ENCODE peak calls at places on chromosome 3, in ten cellular contexts. G, D, P, W, T, N, Y, I, S and F are unnamed samples.

GRCh38 chr3:54320376-54320775 is 198.0 kb downstream of the CACNA2D3 start:
- DNase-seq in G (no peak), D (no peak), P (no peak), W (no peak), T (no peak), N (no peak), Y (no peak), I (peak; percentile 15), S (no peak), F (no peak)

GRCh38 chr3:133393204-133393603 is 6.7 kb upstream of the BFSP2 start:
- DNase-seq in G (no peak), D (no peak), P (no peak), W (no peak), T (no peak), N (no peak), Y (no peak), I (peak; percentile 9), S (no peak), F (no peak)

GRCh38 chr3:3356836-3357235 is 177.3 kb upstream of the CRBN start:
- DNase-seq in G (no peak), D (no peak), P (no peak), W (no peak), T (no peak), N (no peak), Y (no peak), I (no peak), S (no peak), F (no peak)

GRCh38 chr3:134197681-134198261 is 52.9 kb downstream of the RYK start:
- DNase-seq in G (no peak), D (peak; percentile 70), P (peak; percentile 81), W (no peak), T (no peak), N (no peak), Y (no peak), I (peak; percentile 74), S (no peak), F (peak; percentile 64)

GRCh38 chr3:76134166-76134565 is 348.8 kb upstream of the ZNF717 start:
- DNase-seq in G (no peak), D (peak; percentile 25), P (no peak), W (no peak), T (no peak), N (no peak), Y (no peak), I (no peak), S (no peak), F (no peak)

GRCh38 chr3:37861540-37862051 is at the start of gene CTDSPL:
- DNase-seq in G (peak; percentile 78), D (peak; percentile 52), P (peak; percentile 48), W (peak; percentile 62), T (no peak), N (peak; percentile 67), Y (peak; percentile 64), I (peak; percentile 74), S (no peak), F (no peak)

GRCh38 chr3:8869613-8870012 is 93.7 kb downstream of the RAD18 start:
- DNase-seq in G (no peak), D (peak; percentile 83), P (peak; percentile 83), W (no peak), T (no peak), N (no peak), Y (no peak), I (peak; percentile 52), S (no peak), F (no peak)

GRCh38 chr3:27686642-27687041 is 35.5 kb downstream of the EOMES start:
- DNase-seq in G (no peak), D (peak; percentile 66), P (peak; percentile 93), W (no peak), T (no peak), N (no peak), Y (no peak), I (peak; percentile 90), S (no peak), F (no peak)

GRCh38 chr3:38580450-38581382 is 68.8 kb downstream of the SCN5A start:
- DNase-seq in G (no peak), D (no peak), P (no peak), W (peak; percentile 21), T (no peak), N (no peak), Y (peak; percentile 29), I (no peak), S (no peak), F (no peak)

GRCh38 chr3:57826286-57826951 is 70.3 kb downstream of the SLMAP start:
- DNase-seq in G (no peak), D (no peak), P (peak; percentile 48), W (no peak), T (no peak), N (no peak), Y (no peak), I (peak; percentile 20), S (no peak), F (no peak)

GRCh38 chr3:188947983-188948657 is 223.7 kb upstream of the TPRG1 start:
- DNase-seq in G (peak; percentile 83), D (peak; percentile 100), P (peak; percentile 98), W (peak; percentile 97), T (peak; percentile 89), N (peak; percentile 96), Y (peak; percentile 90), I (peak; percentile 100), S (no peak), F (no peak)

GRCh38 chr3:55584716-55585368 is 97.7 kb upstream of the WNT5A start:
- DNase-seq in G (no peak), D (no peak), P (no peak), W (no peak), T (no peak), N (no peak), Y (no peak), I (no peak), S (no peak), F (no peak)

GRCh38 chr3:107328074-107328473 is 49.2 kb upstream of the CCDC54 start:
- DNase-seq in G (no peak), D (no peak), P (no peak), W (no peak), T (no peak), N (no peak), Y (no peak), I (no peak), S (no peak), F (no peak)

GRCh38 chr3:183070892-183071291 is 28.4 kb downstream of the MCCC1 start:
- DNase-seq in G (no peak), D (no peak), P (no peak), W (no peak), T (no peak), N (no peak), Y (no peak), I (no peak), S (no peak), F (no peak)

GRCh38 chr3:121152573-121152972 is 244.6 kb downstream of the STXBP5L start:
- DNase-seq in G (no peak), D (peak; percentile 0), P (no peak), W (no peak), T (no peak), N (no peak), Y (no peak), I (peak; percentile 23), S (no peak), F (peak; percentile 1)
- TF ChIP-seq CTCF in G (no peak), D (peak; percentile 6), P (no peak), W (no peak), T (no peak), N (no peak), Y (no peak), I (peak; percentile 19), S (no peak), F (no peak)

GRCh38 chr3:187370051-187370450 is 1.9 kb downstream of the RTP4 start:
- DNase-seq in G (no peak), D (no peak), P (no peak), W (no peak), T (no peak), N (no peak), Y (no peak), I (no peak), S (no peak), F (no peak)

GRCh38 chr3:187368765-187369450 is 723 bp downstream of the RTP4 start:
- DNase-seq in G (no peak), D (peak; percentile 2), P (peak; percentile 42), W (no peak), T (no peak), N (no peak), Y (no peak), I (peak; percentile 7), S (no peak), F (peak; percentile 18)

GRCh38 chr3:187367561-187368103 is 553 bp upstream of the RTP4 start:
- DNase-seq in G (peak; percentile 50), D (no peak), P (no peak), W (no peak), T (no peak), N (peak; percentile 49), Y (peak; percentile 48), I (no peak), S (no peak), F (no peak)

DNA sequence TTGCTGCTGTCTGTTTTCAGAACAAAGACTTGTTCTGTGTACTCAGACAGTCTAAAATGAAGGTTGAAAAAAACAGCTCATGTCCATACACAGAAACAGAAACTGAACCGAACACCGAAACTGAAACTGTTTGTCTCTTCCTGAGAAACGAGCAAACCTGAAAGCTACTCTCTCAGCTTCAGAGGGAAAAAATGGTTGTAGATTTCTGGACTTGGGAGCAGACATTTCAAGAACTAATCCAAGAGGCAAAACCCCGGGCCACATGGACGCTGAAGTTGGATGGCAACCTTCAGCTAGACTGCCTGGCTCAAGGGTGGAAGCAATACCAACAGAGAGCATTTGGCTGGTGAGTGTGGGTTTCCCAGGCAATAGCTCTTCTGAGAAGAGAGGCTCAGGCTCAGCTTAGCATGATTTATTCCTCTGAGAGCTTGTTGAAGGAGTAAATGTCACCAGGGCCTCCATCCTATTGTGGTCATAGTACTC is at the start of gene RTP4:
- DNase-seq in G (peak; percentile 39), D (peak; percentile 78), P (peak; percentile 75), W (no peak), T (peak; percentile 53), N (no peak), Y (no peak), I (peak; percentile 57), S (no peak), F (peak; percentile 85)
- H3K4me3 ChIP-seq in G (peak within 1 kb of the TSS; percentile 23), D (peak within 1 kb of the TSS; percentile 67), P (peak within 1 kb of the TSS; percentile 65), W (peak within 1 kb of the TSS; percentile 52), T (peak within 1 kb of the TSS; percentile 41), N (peak within 1 kb of the TSS; percentile 65), Y (peak within 1 kb of the TSS; percentile 62), I (no peak within 1 kb of the TSS), S (peak within 1 kb of the TSS; percentile 64), F (peak within 1 kb of the TSS; percentile 66)

DNA sequence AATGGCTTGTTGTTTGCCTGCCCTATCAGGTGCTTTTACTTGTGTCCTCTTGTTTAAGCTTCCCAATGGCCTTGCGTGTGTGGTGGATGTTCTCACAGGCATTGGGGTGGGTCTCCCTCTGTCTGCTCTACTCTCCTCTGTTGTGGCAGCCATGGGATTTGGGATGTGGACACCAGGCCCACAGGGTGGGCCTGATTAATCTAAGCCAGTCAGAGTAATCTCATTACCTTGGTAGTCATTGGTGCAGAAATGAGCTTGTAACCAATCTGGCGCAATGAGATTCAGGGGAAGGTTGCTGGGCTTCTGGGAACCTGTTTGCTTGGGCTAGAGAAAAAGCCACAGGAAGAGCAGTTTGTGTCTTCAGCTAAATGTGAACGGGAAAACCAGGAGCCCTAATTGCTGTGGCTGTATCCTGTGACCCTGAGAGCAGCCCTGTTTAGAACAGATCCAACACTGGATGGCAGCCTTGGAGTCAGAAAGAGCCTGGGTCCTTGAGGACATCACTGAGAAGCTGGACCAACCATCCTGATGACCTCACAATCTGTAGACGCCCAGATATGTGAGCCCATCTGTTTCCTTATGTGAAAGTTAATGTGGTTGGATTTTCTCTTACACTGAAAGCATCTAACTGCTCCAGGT is 157.3 kb upstream of the UBE2E1 start:
- DNase-seq in G (no peak), D (peak; percentile 46), P (peak; percentile 68), W (no peak), T (no peak), N (no peak), Y (no peak), I (peak; percentile 42), S (no peak), F (no peak)
- TF ChIP-seq CTCF in G (no peak), D (peak; percentile 22), P (peak; percentile 18), W (no peak), T (no peak), N (no peak), Y (no peak), I (peak; percentile 11), S (no peak), F (no peak)

GRCh38 chr3:72615182-72615581 is 233.1 kb downstream of the SHQ1 start:
- DNase-seq in G (no peak), D (no peak), P (no peak), W (no peak), T (no peak), N (no peak), Y (no peak), I (no peak), S (no peak), F (no peak)
- H3K4me3 ChIP-seq in G (no peak overlapping the region), D (no peak overlapping the region), P (no peak overlapping the region), W (no peak overlapping the region), T (no peak overlapping the region), N (no peak overlapping the region), Y (no peak overlapping the region), I (no peak overlapping the region), S (no peak overlapping the region), F (no peak overlapping the region)